ENCODE peak calls at places on chromosome 18, in six cellular contexts. One of them, this sample, is unnamed.

GRCh38 chr18:60022671-60023276 is 123.0 kb downstream of the PMAIP1 start:
- DNase-seq in mucosa of gallbladder: no peak
- DNase-seq in KG1: no peak
- DNase-seq in activated T-helper 1 cell treated with anti-CD3 and anti-CD28 coated beads, Interleukin-12 subunit alpha, Interleukin-12 subunit beta, Interleukin-2, Interleukin-4 antibody, amounts not matched to agents 30 ng/mL and 10 ng/mL and 1 ng/mL, durations not matched to agents 14 hours and 24 hours and 36 hours: no peak
- DNase-seq in MCF 10A: no peak
- DNase-seq in EL: no peak
- DNase-seq in this sample: no peak

GRCh38 chr18:61001138-61001537 is 332.1 kb upstream of the CDH20 start:
- DNase-seq in EL: no peak
- DNase-seq in mucosa of gallbladder: no peak
- DNase-seq in KG1: no peak
- DNase-seq in activated T-helper 1 cell treated with anti-CD3 and anti-CD28 coated beads, Interleukin-12 subunit alpha, Interleukin-12 subunit beta, Interleukin-2, Interleukin-4 antibody, amounts not matched to agents 30 ng/mL and 10 ng/mL and 1 ng/mL, durations not matched to agents 14 hours and 24 hours and 36 hours: no peak
- DNase-seq in MCF 10A: peak
- DNase-seq in this sample: no peak

GRCh38 chr18:8957731-8958130 is 144.8 kb upstream of the NDUFV2 start:
- DNase-seq in EL: no peak
- DNase-seq in KG1: no peak
- DNase-seq in MCF 10A: no peak
- DNase-seq in mucosa of gallbladder: no peak
- DNase-seq in activated T-helper 1 cell treated with anti-CD3 and anti-CD28 coated beads, Interleukin-12 subunit alpha, Interleukin-12 subunit beta, Interleukin-2, Interleukin-4 antibody, amounts not matched to agents 30 ng/mL and 10 ng/mL and 1 ng/mL, durations not matched to agents 14 hours and 24 hours and 36 hours: no peak
- DNase-seq in this sample: no peak

GRCh38 chr18:38940863-38941531 is 1375.4 kb upstream of the CELF4 start:
- DNase-seq in activated T-helper 1 cell treated with anti-CD3 and anti-CD28 coated beads, Interleukin-12 subunit alpha, Interleukin-12 subunit beta, Interleukin-2, Interleukin-4 antibody, amounts not matched to agents 30 ng/mL and 10 ng/mL and 1 ng/mL, durations not matched to agents 14 hours and 24 hours and 36 hours: peak
- DNase-seq in EL: peak
- DNase-seq in KG1: peak
- DNase-seq in mucosa of gallbladder: no peak
- DNase-seq in MCF 10A: peak
- DNase-seq in this sample: no peak

GRCh38 chr18:5173646-5174045 is 23.4 kb downstream of the AKAIN1 start:
- DNase-seq in mucosa of gallbladder: no peak
- DNase-seq in activated T-helper 1 cell treated with anti-CD3 and anti-CD28 coated beads, Interleukin-12 subunit alpha, Interleukin-12 subunit beta, Interleukin-2, Interleukin-4 antibody, amounts not matched to agents 30 ng/mL and 10 ng/mL and 1 ng/mL, durations not matched to agents 14 hours and 24 hours and 36 hours: no peak
- DNase-seq in EL: no peak
- DNase-seq in MCF 10A: no peak
- DNase-seq in KG1: no peak
- DNase-seq in this sample: no peak

GRCh38 chr18:21897811-21898210 is 157.2 kb downstream of the MIB1 start:
- DNase-seq in mucosa of gallbladder: peak
- DNase-seq in EL: peak
- DNase-seq in KG1: peak
- DNase-seq in activated T-helper 1 cell treated with anti-CD3 and anti-CD28 coated beads, Interleukin-12 subunit alpha, Interleukin-12 subunit beta, Interleukin-2, Interleukin-4 antibody, amounts not matched to agents 30 ng/mL and 10 ng/mL and 1 ng/mL, durations not matched to agents 14 hours and 24 hours and 36 hours: no peak
- DNase-seq in MCF 10A: peak
- DNase-seq in this sample: no peak

GRCh38 chr18:50218432-50219197 is 23.7 kb upstream of the MYO5B start:
- DNase-seq in activated T-helper 1 cell treated with anti-CD3 and anti-CD28 coated beads, Interleukin-12 subunit alpha, Interleukin-12 subunit beta, Interleukin-2, Interleukin-4 antibody, amounts not matched to agents 30 ng/mL and 10 ng/mL and 1 ng/mL, durations not matched to agents 14 hours and 24 hours and 36 hours: peak
- DNase-seq in KG1: no peak
- DNase-seq in MCF 10A: peak
- DNase-seq in mucosa of gallbladder: no peak
- DNase-seq in EL: peak
- DNase-seq in this sample: no peak

GRCh38 chr18:48027401-48027931 is 97.0 kb upstream of the SMAD2 start:
- DNase-seq in EL: no peak
- DNase-seq in MCF 10A: peak
- DNase-seq in activated T-helper 1 cell treated with anti-CD3 and anti-CD28 coated beads, Interleukin-12 subunit alpha, Interleukin-12 subunit beta, Interleukin-2, Interleukin-4 antibody, amounts not matched to agents 30 ng/mL and 10 ng/mL and 1 ng/mL, durations not matched to agents 14 hours and 24 hours and 36 hours: no peak
- DNase-seq in KG1: no peak
- DNase-seq in mucosa of gallbladder: no peak
- DNase-seq in this sample: no peak

GRCh38 chr18:51162617-51163016 is 34.9 kb downstream of the MEX3C start:
- DNase-seq in activated T-helper 1 cell treated with anti-CD3 and anti-CD28 coated beads, Interleukin-12 subunit alpha, Interleukin-12 subunit beta, Interleukin-2, Interleukin-4 antibody, amounts not matched to agents 30 ng/mL and 10 ng/mL and 1 ng/mL, durations not matched to agents 14 hours and 24 hours and 36 hours: no peak
- DNase-seq in mucosa of gallbladder: no peak
- DNase-seq in EL: no peak
- DNase-seq in KG1: no peak
- DNase-seq in MCF 10A: no peak
- DNase-seq in this sample: no peak

GRCh38 chr18:67662996-67663395 is 146.5 kb upstream of the DSEL start:
- DNase-seq in MCF 10A: no peak
- DNase-seq in activated T-helper 1 cell treated with anti-CD3 and anti-CD28 coated beads, Interleukin-12 subunit alpha, Interleukin-12 subunit beta, Interleukin-2, Interleukin-4 antibody, amounts not matched to agents 30 ng/mL and 10 ng/mL and 1 ng/mL, durations not matched to agents 14 hours and 24 hours and 36 hours: no peak
- DNase-seq in EL: no peak
- DNase-seq in KG1: no peak
- DNase-seq in mucosa of gallbladder: no peak
- DNase-seq in this sample: no peak

GRCh38 chr18:51537487-51537886 is 340.0 kb upstream of the MEX3C start:
- DNase-seq in MCF 10A: peak
- DNase-seq in EL: no peak
- DNase-seq in activated T-helper 1 cell treated with anti-CD3 and anti-CD28 coated beads, Interleukin-12 subunit alpha, Interleukin-12 subunit beta, Interleukin-2, Interleukin-4 antibody, amounts not matched to agents 30 ng/mL and 10 ng/mL and 1 ng/mL, durations not matched to agents 14 hours and 24 hours and 36 hours: no peak
- DNase-seq in mucosa of gallbladder: peak
- DNase-seq in KG1: no peak
- DNase-seq in this sample: no peak

GRCh38 chr18:13566941-13567762 is 159.2 kb downstream of the FAM210A start:
- DNase-seq in KG1: no peak
- DNase-seq in activated T-helper 1 cell treated with anti-CD3 and anti-CD28 coated beads, Interleukin-12 subunit alpha, Interleukin-12 subunit beta, Interleukin-2, Interleukin-4 antibody, amounts not matched to agents 30 ng/mL and 10 ng/mL and 1 ng/mL, durations not matched to agents 14 hours and 24 hours and 36 hours: no peak
- DNase-seq in MCF 10A: no peak
- DNase-seq in EL: no peak
- DNase-seq in mucosa of gallbladder: peak
- DNase-seq in this sample: peak

GRCh38 chr18:30763913-30764350 is 278.6 kb downstream of the DSC3 start:
- DNase-seq in KG1: no peak
- DNase-seq in activated T-helper 1 cell treated with anti-CD3 and anti-CD28 coated beads, Interleukin-12 subunit alpha, Interleukin-12 subunit beta, Interleukin-2, Interleukin-4 antibody, amounts not matched to agents 30 ng/mL and 10 ng/mL and 1 ng/mL, durations not matched to agents 14 hours and 24 hours and 36 hours: no peak
- DNase-seq in MCF 10A: no peak
- DNase-seq in mucosa of gallbladder: no peak
- DNase-seq in EL: no peak
- DNase-seq in this sample: no peak

This sample was measured in right atrium auricular region.